ENCODE peak calls at places on chromosomes 7 and 10, in six cellular contexts. X is brain microvascular endothelial cell, I is H7, W is OCI-LY7, J is EH, M is astrocyte of the hippocampus. H is an unnamed sample.

GRCh38 chr10:112385143-112385695 is 11.3 kb downstream of the ACSL5 start:
- DNase-seq in X (no peak), I (no peak), W (no peak), J (no peak), M (no peak), H (no peak)

GRCh38 chr7:134954197-134955082 is 31.9 kb upstream of the AGBL3 start:
- DNase-seq in X (no peak), I (peak; percentile 15), W (peak; percentile 50), J (no peak), M (no peak), H (peak; percentile 29)

GRCh38 chr7:151086802-151087246 is 549 bp downstream of the AGAP3 start:
- DNase-seq in X (no peak), I (peak; percentile 79), W (no peak), J (peak; percentile 43), M (peak; percentile 64), H (peak; percentile 65)

GRCh38 chr10:52331759-52332364 is 17.8 kb downstream of the DKK1 start:
- DNase-seq in X (no peak), I (no peak), W (no peak), J (no peak), M (no peak), H (no peak)

GRCh38 chr7:133543657-133544056 is 290.8 kb downstream of the EXOC4 start:
- DNase-seq in X (no peak), I (no peak), W (no peak), J (no peak), M (no peak), H (no peak)

GRCh38 chr7:99794585-99795502 is 10.9 kb upstream of the CYP3A4 start:
- DNase-seq in X (peak; percentile 6), I (no peak), W (no peak), J (no peak), M (peak; percentile 17), H (peak; percentile 66)

GRCh38 chr7:17357952-17358351 is 59.5 kb downstream of the AHR start:
- DNase-seq in X (no peak), I (no peak), W (no peak), J (peak; percentile 29), M (peak; percentile 33), H (no peak)

GRCh38 chr7:83832009-83832408 is 183.1 kb upstream of the SEMA3E start:
- DNase-seq in X (no peak), I (no peak), W (no peak), J (no peak), M (no peak), H (no peak)

GRCh38 chr10:122379537-122379936 is 5.0 kb downstream of the PLEKHA1 start:
- DNase-seq in X (no peak), I (no peak), W (no peak), J (no peak), M (no peak), H (no peak)

GRCh38 chr7:85172530-85172941 is 14.3 kb downstream of the SEMA3D start:
- DNase-seq in X (peak; percentile 88), I (no peak), W (no peak), J (peak; percentile 93), M (peak; percentile 90), H (peak; percentile 50)

GRCh38 chr10:29257106-29257783 is 31.6 kb upstream of the LYZL1 start:
- DNase-seq in X (peak; percentile 94), I (no peak), W (no peak), J (peak; percentile 96), M (peak; percentile 84), H (peak; percentile 85)

GRCh38 chr7:16989883-16990413 is 108.2 kb upstream of the AGR3 start:
- DNase-seq in X (peak; percentile 62), I (no peak), W (no peak), J (peak; percentile 87), M (peak; percentile 75), H (peak; percentile 79)

GRCh38 chr10:84205049-84205852 is 10.9 kb downstream of the CDHR1 start:
- DNase-seq in X (peak; percentile 59), I (peak; percentile 86), W (peak; percentile 67), J (peak; percentile 47), M (peak; percentile 57), H (peak; percentile 37)

GRCh38 chr7:471866-472639 is 47.6 kb downstream of the PDGFA start:
- DNase-seq in X (peak; percentile 99), I (peak; percentile 71), W (no peak), J (peak; percentile 99), M (peak; percentile 91), H (peak; percentile 80)

GRCh38 chr10:122390679-122391078 is 16.2 kb downstream of the PLEKHA1 start:
- DNase-seq in X (no peak), I (no peak), W (no peak), J (no peak), M (no peak), H (no peak)

GRCh38 chr10:80270887-80271286 is 18.6 kb downstream of the MAT1A start:
- DNase-seq in X (no peak), I (no peak), W (no peak), J (no peak), M (no peak), H (no peak)

H was measured in Daoy.